ENCODE peak calls at places on chromosome 17, in eight cellular contexts. One of them, this sample, is unnamed.

GRCh38 chr17:48645639-48646182 is 19.6 kb upstream of the HOXB9 start:
- DNase-seq in choroid plexus epithelial cell: no peak
- DNase-seq in mucosa of gallbladder: no peak
- DNase-seq in activated CD4-positive, alpha-beta T cell treated with anti-CD3 and anti-CD28 coated beads for 48 hours: no peak
- DNase-seq in RPMI7951: no peak
- DNase-seq in H9: no peak
- DNase-seq in activated CD4-positive, alpha-beta memory T cell treated with anti-CD3 and anti-CD28 coated beads, Interleukin-2, amount 10 ng/mL, durations not matched to agents 7 days and 5 days: no peak
- DNase-seq in BE2C: no peak
- DNase-seq in this sample: no peak

GRCh38 chr17:79615926-79616325 is 5.1 kb upstream of the RBFOX3 start:
- DNase-seq in choroid plexus epithelial cell: no peak
- DNase-seq in mucosa of gallbladder: no peak
- DNase-seq in activated CD4-positive, alpha-beta T cell treated with anti-CD3 and anti-CD28 coated beads for 48 hours: no peak
- DNase-seq in RPMI7951: no peak
- DNase-seq in H9: peak
- DNase-seq in activated CD4-positive, alpha-beta memory T cell treated with anti-CD3 and anti-CD28 coated beads, Interleukin-2, amount 10 ng/mL, durations not matched to agents 7 days and 5 days: no peak
- DNase-seq in BE2C: no peak
- DNase-seq in this sample: no peak

GRCh38 chr17:48551206-48551597 is 6.3 kb upstream of the HOXB2 start:
- DNase-seq in choroid plexus epithelial cell: no peak
- DNase-seq in mucosa of gallbladder: no peak
- DNase-seq in activated CD4-positive, alpha-beta T cell treated with anti-CD3 and anti-CD28 coated beads for 48 hours: no peak
- DNase-seq in RPMI7951: no peak
- DNase-seq in H9: no peak
- DNase-seq in activated CD4-positive, alpha-beta memory T cell treated with anti-CD3 and anti-CD28 coated beads, Interleukin-2, amount 10 ng/mL, durations not matched to agents 7 days and 5 days: no peak
- DNase-seq in BE2C: no peak
- DNase-seq in this sample: no peak

GRCh38 chr17:40645932-40646331 is 1.7 kb downstream of the SMARCE1 start:
- DNase-seq in choroid plexus epithelial cell: peak
- DNase-seq in mucosa of gallbladder: no peak
- DNase-seq in activated CD4-positive, alpha-beta T cell treated with anti-CD3 and anti-CD28 coated beads for 48 hours: no peak
- DNase-seq in RPMI7951: no peak
- DNase-seq in H9: no peak
- DNase-seq in activated CD4-positive, alpha-beta memory T cell treated with anti-CD3 and anti-CD28 coated beads, Interleukin-2, amount 10 ng/mL, durations not matched to agents 7 days and 5 days: no peak
- DNase-seq in BE2C: no peak
- DNase-seq in this sample: no peak

GRCh38 chr17:77427471-77427991 is 286.8 kb downstream of the SEC14L1 start:
- DNase-seq in choroid plexus epithelial cell: peak
- DNase-seq in mucosa of gallbladder: peak
- DNase-seq in activated CD4-positive, alpha-beta T cell treated with anti-CD3 and anti-CD28 coated beads for 48 hours: no peak
- DNase-seq in RPMI7951: peak
- DNase-seq in H9: no peak
- DNase-seq in activated CD4-positive, alpha-beta memory T cell treated with anti-CD3 and anti-CD28 coated beads, Interleukin-2, amount 10 ng/mL, durations not matched to agents 7 days and 5 days: no peak
- DNase-seq in BE2C: no peak
- DNase-seq in this sample: no peak

GRCh38 chr17:510223-510917 is 157.8 kb upstream of the RPH3AL start:
- DNase-seq in choroid plexus epithelial cell: no peak
- DNase-seq in mucosa of gallbladder: no peak
- DNase-seq in activated CD4-positive, alpha-beta T cell treated with anti-CD3 and anti-CD28 coated beads for 48 hours: no peak
- DNase-seq in RPMI7951: peak
- DNase-seq in H9: no peak
- DNase-seq in activated CD4-positive, alpha-beta memory T cell treated with anti-CD3 and anti-CD28 coated beads, Interleukin-2, amount 10 ng/mL, durations not matched to agents 7 days and 5 days: no peak
- DNase-seq in BE2C: no peak
- DNase-seq in this sample: no peak

GRCh38 chr17:31475378-31476162 is 84.1 kb downstream of the RAB11FIP4 start:
- DNase-seq in choroid plexus epithelial cell: no peak
- DNase-seq in mucosa of gallbladder: no peak
- DNase-seq in activated CD4-positive, alpha-beta T cell treated with anti-CD3 and anti-CD28 coated beads for 48 hours: no peak
- DNase-seq in RPMI7951: no peak
- DNase-seq in H9: no peak
- DNase-seq in activated CD4-positive, alpha-beta memory T cell treated with anti-CD3 and anti-CD28 coated beads, Interleukin-2, amount 10 ng/mL, durations not matched to agents 7 days and 5 days: no peak
- DNase-seq in BE2C: no peak
- DNase-seq in this sample: no peak

GRCh38 chr17:34236341-34236892 is 18.7 kb upstream of the CCL2 start:
- DNase-seq in choroid plexus epithelial cell: no peak
- DNase-seq in mucosa of gallbladder: no peak
- DNase-seq in activated CD4-positive, alpha-beta T cell treated with anti-CD3 and anti-CD28 coated beads for 48 hours: no peak
- DNase-seq in RPMI7951: peak
- DNase-seq in H9: no peak
- DNase-seq in activated CD4-positive, alpha-beta memory T cell treated with anti-CD3 and anti-CD28 coated beads, Interleukin-2, amount 10 ng/mL, durations not matched to agents 7 days and 5 days: no peak
- DNase-seq in BE2C: no peak
- DNase-seq in this sample: no peak

GRCh38 chr17:77100009-77100408 is 40.8 kb upstream of the SEC14L1 start:
- DNase-seq in choroid plexus epithelial cell: no peak
- DNase-seq in mucosa of gallbladder: peak
- DNase-seq in activated CD4-positive, alpha-beta T cell treated with anti-CD3 and anti-CD28 coated beads for 48 hours: no peak
- DNase-seq in RPMI7951: no peak
- DNase-seq in H9: no peak
- DNase-seq in activated CD4-positive, alpha-beta memory T cell treated with anti-CD3 and anti-CD28 coated beads, Interleukin-2, amount 10 ng/mL, durations not matched to agents 7 days and 5 days: no peak
- DNase-seq in BE2C: no peak
- DNase-seq in this sample: peak

GRCh38 chr17:82058855-82059249 is 6.8 kb downstream of the DUS1L start:
- DNase-seq in choroid plexus epithelial cell: no peak
- DNase-seq in mucosa of gallbladder: no peak
- DNase-seq in activated CD4-positive, alpha-beta T cell treated with anti-CD3 and anti-CD28 coated beads for 48 hours: no peak
- DNase-seq in RPMI7951: no peak
- DNase-seq in H9: no peak
- DNase-seq in activated CD4-positive, alpha-beta memory T cell treated with anti-CD3 and anti-CD28 coated beads, Interleukin-2, amount 10 ng/mL, durations not matched to agents 7 days and 5 days: no peak
- DNase-seq in BE2C: no peak
- DNase-seq in this sample: no peak

This sample was measured in lung.